ENCODE peak calls at places on chromosome 10, in six cellular contexts. K is left lung, J is breast epithelium, I is cardiac muscle cell, B is NT2/D1, X is uterus. D is an unnamed sample. For H3K27me3, the result is how much of the 10 kb centered on the place peaks cover.

GRCh38 chr10:46267132-46267985 is 19.4 kb upstream of the ANTXRL start:
- DNase-seq in K (no peak), J (peak), I (no peak), B (no peak), X (no peak), D (no peak)

GRCh38 chr10:124043310-124044142 is 49.9 kb downstream of the CHST15 start:
- DNase-seq in K (no peak), J (no peak), I (no peak), B (no peak), X (no peak), D (no peak)

GRCh38 chr10:122216047-122216446 is 55.0 kb upstream of the BTBD16 start:
- DNase-seq in K (no peak), J (no peak), I (no peak), B (no peak), X (no peak), D (no peak)

GRCh38 chr10:61958793-61959192 is 57.3 kb downstream of the ARID5B start:
- DNase-seq in K (no peak), J (no peak), I (no peak), B (no peak), X (no peak), D (no peak)

GRCh38 chr10:129972966-129973673 is 9.0 kb upstream of the EBF3 start:
- DNase-seq in K (no peak), J (no peak), I (no peak), B (no peak), X (no peak), D (no peak)

GRCh38 chr10:106705576-106706526 is 458.7 kb downstream of the SORCS1 start:
- DNase-seq in K (no peak), J (no peak), I (peak), B (peak), X (peak), D (peak)

GRCh38 chr10:52615756-52616419 is 156.7 kb downstream of the MBL2 start:
- DNase-seq in K (no peak), J (no peak), I (no peak), B (no peak), X (no peak), D (no peak)

GRCh38 chr10:119371704-119372663 is 164.6 kb downstream of the GRK5 start:
- DNase-seq in K (no peak), J (no peak), I (no peak), B (no peak), X (no peak), D (no peak)

GRCh38 chr10:7662522-7662921 is 4.2 kb downstream of the ITIH5 start:
- DNase-seq in K (no peak), J (no peak), I (no peak), B (no peak), X (no peak), D (no peak)

GRCh38 chr10:7670157-7670556 is 3.4 kb upstream of the ITIH5 start:
- DNase-seq in K (no peak), J (no peak), I (no peak), B (no peak), X (no peak), D (no peak)

GRCh38 chr10:7667262-7668141 is 736 bp upstream of the ITIH5 start:
- DNase-seq in K (no peak), J (no peak), I (peak), B (no peak), X (peak), D (no peak)

GRCh38 chr10:7664707-7665106 is 2.1 kb downstream of the ITIH5 start:
- DNase-seq in K (no peak), J (no peak), I (no peak), B (no peak), X (no peak), D (no peak)

DNA sequence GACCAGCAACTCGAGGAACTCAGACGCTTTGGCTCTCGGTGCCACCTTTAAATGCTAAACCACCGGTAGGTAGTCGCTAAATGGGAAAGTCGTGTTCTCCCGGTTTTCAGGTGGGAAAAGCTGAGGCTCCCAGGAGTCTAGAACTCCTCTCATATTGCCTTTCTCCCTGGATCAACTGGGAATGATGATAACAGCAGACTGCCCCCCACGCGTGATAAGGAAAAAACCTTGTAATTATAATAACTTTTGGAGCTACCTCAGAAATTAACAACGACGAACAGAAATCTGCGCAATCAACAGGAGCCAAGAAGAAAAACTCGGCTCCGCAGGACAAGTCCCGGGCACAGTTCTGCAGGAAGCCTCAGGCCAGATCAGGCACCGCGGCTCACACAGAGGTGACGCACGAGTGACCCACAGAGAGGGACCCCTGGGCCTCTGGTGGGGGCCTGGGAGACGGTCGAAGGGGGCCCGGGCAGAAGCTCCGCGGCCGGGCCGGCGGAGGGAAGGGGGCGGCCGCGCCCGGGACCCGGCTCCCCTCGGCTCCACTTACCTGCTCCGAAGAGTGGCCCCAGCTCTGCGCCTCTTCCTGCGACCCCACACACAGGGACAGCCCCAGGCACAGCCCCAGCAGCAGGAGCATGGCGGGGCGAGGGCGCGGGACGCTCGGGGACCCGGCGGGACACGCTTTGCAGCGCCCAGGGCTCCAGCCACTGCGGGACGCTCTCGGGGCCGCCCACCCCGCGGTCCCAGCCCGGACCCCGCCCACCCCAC is at the start of gene ITIH5:
- DNase-seq in K (peak), J (no peak), I (peak), B (no peak), X (peak), D (no peak)
- H3K27me3 ChIP-seq in K (half or more), J (under half), I (half or more), B (under half), X (under half), D (under half)

DNA sequence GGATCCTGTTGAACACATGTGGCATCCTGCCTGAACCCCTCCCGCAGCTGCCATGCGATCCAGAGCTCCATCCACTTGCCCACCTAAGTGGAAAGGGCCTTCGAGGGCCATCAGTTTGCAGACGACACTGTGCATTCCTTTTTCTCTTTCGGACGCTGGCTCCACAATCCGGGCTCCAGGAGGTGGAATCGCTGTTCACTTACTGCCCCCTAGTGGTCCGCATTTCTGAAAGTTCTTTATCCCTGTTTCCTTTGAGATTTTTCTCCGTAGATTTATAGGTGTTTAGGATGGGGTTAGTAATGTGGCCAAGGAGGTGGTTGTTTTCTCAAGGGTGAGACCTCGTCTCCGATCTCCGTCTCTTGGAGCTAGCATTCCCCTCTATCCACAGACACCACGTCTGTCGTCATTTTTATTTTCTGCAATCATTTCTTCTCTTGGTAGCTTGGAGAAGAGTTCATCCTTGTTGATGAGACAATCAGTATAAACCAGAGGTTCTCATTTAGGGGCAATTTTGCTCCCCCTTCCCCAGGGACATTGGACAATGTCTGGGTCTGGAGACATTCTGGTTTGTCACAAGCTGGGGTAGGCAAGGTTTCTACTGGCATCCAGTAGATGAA is 204.6 kb downstream of the ARHGAP21 start:
- DNase-seq in K (no peak), J (peak), I (peak), B (peak), X (peak), D (peak)
- H3K4me3 ChIP-seq in K (no peak), J (no peak), I (no peak), B (no peak), X (no peak), D (no peak)

GRCh38 chr10:5198386-5198785 is 1.7 kb downstream of the AKR1C4 start:
- DNase-seq in K (no peak), J (no peak), I (no peak), B (no peak), X (no peak), D (no peak)
- H3K27me3 ChIP-seq in K (under half), J (under half), I (under half), B (under half), X (under half), D (under half)

GRCh38 chr10:43078175-43078985 is 1.5 kb downstream of the RET start:
- DNase-seq in K (no peak), J (no peak), I (no peak), B (no peak), X (no peak), D (no peak)

GRCh38 chr10:43077421-43078171 is 727 bp downstream of the RET start:
- DNase-seq in K (peak), J (no peak), I (peak), B (no peak), X (no peak), D (no peak)

GRCh38 chr10:43075612-43076003 is 1.3 kb upstream of the RET start:
- DNase-seq in K (peak), J (no peak), I (no peak), B (no peak), X (no peak), D (no peak)

GRCh38 chr10:43076311-43076875 is 476 bp upstream of the RET start:
- DNase-seq in K (no peak), J (no peak), I (no peak), B (no peak), X (no peak), D (no peak)

GRCh38 chr10:43076876-43077420 is at the start of gene RET:
- DNase-seq in K (peak), J (no peak), I (peak), B (no peak), X (peak), D (no peak)
- H3K4me3 ChIP-seq in K (peak), J (peak), I (peak), B (peak), X (peak), D (peak)

DNA sequence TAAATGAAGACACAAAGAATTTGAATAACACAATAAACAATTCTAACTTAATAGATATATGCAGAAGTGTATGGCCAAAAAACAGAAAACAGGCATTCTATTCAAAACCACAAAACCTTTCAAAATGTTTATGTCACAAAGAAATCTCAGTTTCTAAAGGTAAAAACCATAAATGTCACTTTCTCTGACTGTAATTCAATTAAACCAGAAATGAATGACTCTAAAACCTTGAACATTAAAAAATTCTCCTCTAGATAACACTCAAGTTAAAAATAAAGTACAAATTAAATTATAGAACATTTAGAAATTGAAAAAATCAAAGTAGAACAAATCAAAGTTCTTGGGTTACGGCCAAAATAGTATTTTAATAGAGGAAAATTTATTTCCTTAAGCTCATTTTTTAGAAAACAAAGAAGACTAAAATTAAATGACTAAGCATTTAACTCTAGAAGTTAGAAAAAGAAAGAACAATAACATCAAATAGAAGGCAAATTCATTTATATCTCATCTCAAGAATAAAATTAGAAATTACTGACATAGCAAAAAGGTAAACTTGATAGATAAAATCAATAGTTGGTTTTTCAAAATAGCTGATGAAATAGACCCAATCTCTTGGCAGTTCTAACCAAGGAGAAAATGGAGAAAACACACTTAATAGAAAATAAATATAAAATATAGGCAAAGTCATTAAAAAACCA is 198.8 kb downstream of the TEX36 start:
- DNase-seq in K (no peak), J (no peak), I (no peak), B (no peak), X (no peak), D (no peak)
- H3K27me3 ChIP-seq in K (under half), J (under half), I (under half), B (under half), X (under half), D (under half)

GRCh38 chr10:110396284-110396651 is 91.5 kb upstream of the SMNDC1 start:
- DNase-seq in K (no peak), J (no peak), I (no peak), B (no peak), X (no peak), D (no peak)
- H3K4me3 ChIP-seq in K (no peak), J (no peak), I (no peak), B (no peak), X (no peak), D (no peak)

DNA sequence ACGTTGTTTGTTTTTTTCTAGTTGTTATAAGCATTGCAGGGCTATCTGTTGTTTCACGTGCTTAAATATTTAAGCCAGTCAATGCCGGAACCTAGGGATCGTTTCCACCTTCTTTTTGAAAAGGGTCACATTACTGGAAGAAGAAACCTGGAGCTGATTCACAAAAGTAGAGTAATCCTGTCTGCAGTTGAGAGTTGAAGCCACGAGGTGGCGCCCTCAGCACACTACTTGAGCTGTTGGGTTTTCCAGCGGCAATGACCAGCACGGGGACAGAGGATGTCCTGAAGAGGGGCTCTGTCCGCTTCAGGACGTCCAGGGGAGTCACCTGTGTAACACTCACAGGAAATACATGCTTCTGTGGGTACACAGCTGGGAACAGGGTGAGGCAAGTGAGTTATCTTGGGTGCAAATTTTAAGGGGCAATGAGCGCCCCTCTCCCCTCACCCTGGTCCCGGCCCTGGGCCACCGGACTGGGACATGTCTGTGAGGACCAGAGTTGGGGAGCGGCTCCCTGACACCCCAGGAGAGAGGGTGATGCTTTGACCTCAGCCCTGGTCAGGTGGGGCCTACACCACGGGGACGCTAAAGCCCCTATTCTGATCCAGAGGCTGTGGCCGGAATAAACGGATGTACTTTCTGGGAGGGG is 26.3 kb upstream of the WDFY4 start:
- DNase-seq in K (peak), J (peak), I (peak), B (peak), X (peak), D (peak)
- H3K27me3 ChIP-seq in K (under half), J (under half), I (under half), B (under half), X (under half), D (under half)

D was measured in dorsolateral prefrontal cortex.